ENCODE peak calls at places on chromosomes 6 and 20, in nine cellular contexts. One of them, this sample, is unnamed.

GRCh38 chr6:52141596-52141995 is 44.6 kb upstream of the IL17A start:
- DNase-seq in astrocyte of the cerebellum: no peak
- DNase-seq in NCI-H1105 treated with DMSO at 0.1 percent for 48 hours: no peak
- DNase-seq in ELF-1: no peak
- DNase-seq in sigmoid colon: no peak
- DNase-seq in stimulated activated CD4-positive, alpha-beta T cell treated with anti-CD3 and anti-CD28 coated beads, Interleukin-4, amount 100 ng/mL, for 48 hours: no peak
- DNase-seq in NB4: no peak
- DNase-seq in activated effector memory CD4-positive, alpha-beta T cell treated with anti-CD3 and anti-CD28 coated beads, Interleukin-2, amount 50 U/mL, for 16 hours: no peak
- DNase-seq in stimulated activated CD8-positive, alpha-beta memory T cell treated with anti-CD3 and anti-CD28 coated beads, Interleukin-7, amount 100 ng/mL, for 1 hour: no peak
- DNase-seq in this sample: no peak

GRCh38 chr6:169961772-169962561 is 210.5 kb downstream of the ERMARD start:
- DNase-seq in stimulated activated CD4-positive, alpha-beta T cell treated with anti-CD3 and anti-CD28 coated beads, Interleukin-4, amount 100 ng/mL, for 48 hours: peak; percentile 21
- DNase-seq in NCI-H1105 treated with DMSO at 0.1 percent for 48 hours: no peak
- DNase-seq in activated effector memory CD4-positive, alpha-beta T cell treated with anti-CD3 and anti-CD28 coated beads, Interleukin-2, amount 50 U/mL, for 16 hours: peak; percentile 59
- DNase-seq in ELF-1: peak; percentile 61
- DNase-seq in stimulated activated CD8-positive, alpha-beta memory T cell treated with anti-CD3 and anti-CD28 coated beads, Interleukin-7, amount 100 ng/mL, for 1 hour: no peak
- DNase-seq in sigmoid colon: peak; percentile 75
- DNase-seq in NB4: no peak
- DNase-seq in astrocyte of the cerebellum: no peak
- DNase-seq in this sample: no peak

GRCh38 chr6:166351715-166352285 is 9.5 kb upstream of the SFT2D1 start:
- DNase-seq in activated effector memory CD4-positive, alpha-beta T cell treated with anti-CD3 and anti-CD28 coated beads, Interleukin-2, amount 50 U/mL, for 16 hours: no peak
- DNase-seq in ELF-1: no peak
- DNase-seq in stimulated activated CD4-positive, alpha-beta T cell treated with anti-CD3 and anti-CD28 coated beads, Interleukin-4, amount 100 ng/mL, for 48 hours: no peak
- DNase-seq in NB4: peak; percentile 85
- DNase-seq in astrocyte of the cerebellum: no peak
- DNase-seq in sigmoid colon: no peak
- DNase-seq in NCI-H1105 treated with DMSO at 0.1 percent for 48 hours: peak; percentile 99
- DNase-seq in stimulated activated CD8-positive, alpha-beta memory T cell treated with anti-CD3 and anti-CD28 coated beads, Interleukin-7, amount 100 ng/mL, for 1 hour: no peak
- DNase-seq in this sample: peak; percentile 72

GRCh38 chr6:1406306-1407058 is 17.1 kb downstream of the FOXF2 start:
- DNase-seq in astrocyte of the cerebellum: peak; percentile 12
- DNase-seq in stimulated activated CD4-positive, alpha-beta T cell treated with anti-CD3 and anti-CD28 coated beads, Interleukin-4, amount 100 ng/mL, for 48 hours: no peak
- DNase-seq in NB4: peak; percentile 87
- DNase-seq in ELF-1: no peak
- DNase-seq in activated effector memory CD4-positive, alpha-beta T cell treated with anti-CD3 and anti-CD28 coated beads, Interleukin-2, amount 50 U/mL, for 16 hours: no peak
- DNase-seq in NCI-H1105 treated with DMSO at 0.1 percent for 48 hours: no peak
- DNase-seq in stimulated activated CD8-positive, alpha-beta memory T cell treated with anti-CD3 and anti-CD28 coated beads, Interleukin-7, amount 100 ng/mL, for 1 hour: no peak
- DNase-seq in sigmoid colon: no peak
- DNase-seq in this sample: peak; percentile 87

GRCh38 chr6:55898342-55898741 is 23.0 kb upstream of the BMP5 start:
- DNase-seq in NB4: no peak
- DNase-seq in stimulated activated CD8-positive, alpha-beta memory T cell treated with anti-CD3 and anti-CD28 coated beads, Interleukin-7, amount 100 ng/mL, for 1 hour: no peak
- DNase-seq in ELF-1: no peak
- DNase-seq in astrocyte of the cerebellum: no peak
- DNase-seq in activated effector memory CD4-positive, alpha-beta T cell treated with anti-CD3 and anti-CD28 coated beads, Interleukin-2, amount 50 U/mL, for 16 hours: no peak
- DNase-seq in sigmoid colon: no peak
- DNase-seq in NCI-H1105 treated with DMSO at 0.1 percent for 48 hours: no peak
- DNase-seq in stimulated activated CD4-positive, alpha-beta T cell treated with anti-CD3 and anti-CD28 coated beads, Interleukin-4, amount 100 ng/mL, for 48 hours: no peak
- DNase-seq in this sample: no peak

GRCh38 chr20:62488470-62488869 is 12.7 kb upstream of the GATA5 start:
- DNase-seq in NCI-H1105 treated with DMSO at 0.1 percent for 48 hours: no peak
- DNase-seq in activated effector memory CD4-positive, alpha-beta T cell treated with anti-CD3 and anti-CD28 coated beads, Interleukin-2, amount 50 U/mL, for 16 hours: no peak
- DNase-seq in NB4: no peak
- DNase-seq in sigmoid colon: no peak
- DNase-seq in ELF-1: no peak
- DNase-seq in stimulated activated CD8-positive, alpha-beta memory T cell treated with anti-CD3 and anti-CD28 coated beads, Interleukin-7, amount 100 ng/mL, for 1 hour: no peak
- DNase-seq in astrocyte of the cerebellum: no peak
- DNase-seq in stimulated activated CD4-positive, alpha-beta T cell treated with anti-CD3 and anti-CD28 coated beads, Interleukin-4, amount 100 ng/mL, for 48 hours: no peak
- DNase-seq in this sample: no peak

GRCh38 chr6:114287461-114287860 is 55.4 kb downstream of the HS3ST5 start:
- DNase-seq in NB4: no peak
- DNase-seq in activated effector memory CD4-positive, alpha-beta T cell treated with anti-CD3 and anti-CD28 coated beads, Interleukin-2, amount 50 U/mL, for 16 hours: no peak
- DNase-seq in astrocyte of the cerebellum: no peak
- DNase-seq in sigmoid colon: no peak
- DNase-seq in ELF-1: no peak
- DNase-seq in stimulated activated CD4-positive, alpha-beta T cell treated with anti-CD3 and anti-CD28 coated beads, Interleukin-4, amount 100 ng/mL, for 48 hours: no peak
- DNase-seq in stimulated activated CD8-positive, alpha-beta memory T cell treated with anti-CD3 and anti-CD28 coated beads, Interleukin-7, amount 100 ng/mL, for 1 hour: no peak
- DNase-seq in NCI-H1105 treated with DMSO at 0.1 percent for 48 hours: no peak
- DNase-seq in this sample: no peak

GRCh38 chr6:37705239-37706051 is 7.8 kb upstream of the MDGA1 start:
- DNase-seq in NCI-H1105 treated with DMSO at 0.1 percent for 48 hours: no peak
- DNase-seq in ELF-1: peak; percentile 95
- DNase-seq in stimulated activated CD8-positive, alpha-beta memory T cell treated with anti-CD3 and anti-CD28 coated beads, Interleukin-7, amount 100 ng/mL, for 1 hour: peak; percentile 53
- DNase-seq in astrocyte of the cerebellum: peak; percentile 68
- DNase-seq in activated effector memory CD4-positive, alpha-beta T cell treated with anti-CD3 and anti-CD28 coated beads, Interleukin-2, amount 50 U/mL, for 16 hours: peak; percentile 89
- DNase-seq in sigmoid colon: peak; percentile 94
- DNase-seq in stimulated activated CD4-positive, alpha-beta T cell treated with anti-CD3 and anti-CD28 coated beads, Interleukin-4, amount 100 ng/mL, for 48 hours: peak; percentile 57
- DNase-seq in NB4: peak; percentile 80
- DNase-seq in this sample: peak; percentile 36

GRCh38 chr6:37882724-37883413 is 63.3 kb downstream of the ZFAND3 start:
- DNase-seq in ELF-1: no peak
- DNase-seq in stimulated activated CD4-positive, alpha-beta T cell treated with anti-CD3 and anti-CD28 coated beads, Interleukin-4, amount 100 ng/mL, for 48 hours: no peak
- DNase-seq in activated effector memory CD4-positive, alpha-beta T cell treated with anti-CD3 and anti-CD28 coated beads, Interleukin-2, amount 50 U/mL, for 16 hours: no peak
- DNase-seq in stimulated activated CD8-positive, alpha-beta memory T cell treated with anti-CD3 and anti-CD28 coated beads, Interleukin-7, amount 100 ng/mL, for 1 hour: no peak
- DNase-seq in NB4: no peak
- DNase-seq in sigmoid colon: no peak
- DNase-seq in astrocyte of the cerebellum: peak; percentile 76
- DNase-seq in NCI-H1105 treated with DMSO at 0.1 percent for 48 hours: no peak
- DNase-seq in this sample: no peak

GRCh38 chr20:16530201-16530681 is 43.0 kb downstream of the KIF16B start:
- DNase-seq in NB4: no peak
- DNase-seq in activated effector memory CD4-positive, alpha-beta T cell treated with anti-CD3 and anti-CD28 coated beads, Interleukin-2, amount 50 U/mL, for 16 hours: no peak
- DNase-seq in sigmoid colon: no peak
- DNase-seq in stimulated activated CD8-positive, alpha-beta memory T cell treated with anti-CD3 and anti-CD28 coated beads, Interleukin-7, amount 100 ng/mL, for 1 hour: no peak
- DNase-seq in ELF-1: no peak
- DNase-seq in astrocyte of the cerebellum: no peak
- DNase-seq in stimulated activated CD4-positive, alpha-beta T cell treated with anti-CD3 and anti-CD28 coated beads, Interleukin-4, amount 100 ng/mL, for 48 hours: no peak
- DNase-seq in NCI-H1105 treated with DMSO at 0.1 percent for 48 hours: no peak
- DNase-seq in this sample: no peak

GRCh38 chr20:9442858-9443257 is 71.5 kb upstream of the LAMP5 start:
- DNase-seq in stimulated activated CD4-positive, alpha-beta T cell treated with anti-CD3 and anti-CD28 coated beads, Interleukin-4, amount 100 ng/mL, for 48 hours: no peak
- DNase-seq in ELF-1: no peak
- DNase-seq in sigmoid colon: no peak
- DNase-seq in NCI-H1105 treated with DMSO at 0.1 percent for 48 hours: peak; percentile 53
- DNase-seq in activated effector memory CD4-positive, alpha-beta T cell treated with anti-CD3 and anti-CD28 coated beads, Interleukin-2, amount 50 U/mL, for 16 hours: no peak
- DNase-seq in NB4: no peak
- DNase-seq in astrocyte of the cerebellum: no peak
- DNase-seq in stimulated activated CD8-positive, alpha-beta memory T cell treated with anti-CD3 and anti-CD28 coated beads, Interleukin-7, amount 100 ng/mL, for 1 hour: no peak
- DNase-seq in this sample: peak; percentile 62

GRCh38 chr6:44503471-44503870 is 116.0 kb downstream of the CDC5L start:
- DNase-seq in ELF-1: no peak
- DNase-seq in NCI-H1105 treated with DMSO at 0.1 percent for 48 hours: no peak
- DNase-seq in activated effector memory CD4-positive, alpha-beta T cell treated with anti-CD3 and anti-CD28 coated beads, Interleukin-2, amount 50 U/mL, for 16 hours: no peak
- DNase-seq in sigmoid colon: no peak
- DNase-seq in stimulated activated CD8-positive, alpha-beta memory T cell treated with anti-CD3 and anti-CD28 coated beads, Interleukin-7, amount 100 ng/mL, for 1 hour: no peak
- DNase-seq in astrocyte of the cerebellum: no peak
- DNase-seq in stimulated activated CD4-positive, alpha-beta T cell treated with anti-CD3 and anti-CD28 coated beads, Interleukin-4, amount 100 ng/mL, for 48 hours: no peak
- DNase-seq in NB4: no peak
- DNase-seq in this sample: no peak

GRCh38 chr20:49037962-49038387 is 8.1 kb upstream of the CSE1L start:
- DNase-seq in stimulated activated CD4-positive, alpha-beta T cell treated with anti-CD3 and anti-CD28 coated beads, Interleukin-4, amount 100 ng/mL, for 48 hours: peak; percentile 7
- DNase-seq in astrocyte of the cerebellum: no peak
- DNase-seq in activated effector memory CD4-positive, alpha-beta T cell treated with anti-CD3 and anti-CD28 coated beads, Interleukin-2, amount 50 U/mL, for 16 hours: no peak
- DNase-seq in NB4: peak; percentile 94
- DNase-seq in sigmoid colon: no peak
- DNase-seq in stimulated activated CD8-positive, alpha-beta memory T cell treated with anti-CD3 and anti-CD28 coated beads, Interleukin-7, amount 100 ng/mL, for 1 hour: no peak
- DNase-seq in ELF-1: no peak
- DNase-seq in NCI-H1105 treated with DMSO at 0.1 percent for 48 hours: no peak
- DNase-seq in this sample: peak; percentile 94

GRCh38 chr6:137970368-137970767 is 103.3 kb downstream of the TNFAIP3 start:
- DNase-seq in NCI-H1105 treated with DMSO at 0.1 percent for 48 hours: no peak
- DNase-seq in stimulated activated CD8-positive, alpha-beta memory T cell treated with anti-CD3 and anti-CD28 coated beads, Interleukin-7, amount 100 ng/mL, for 1 hour: no peak
- DNase-seq in stimulated activated CD4-positive, alpha-beta T cell treated with anti-CD3 and anti-CD28 coated beads, Interleukin-4, amount 100 ng/mL, for 48 hours: peak; percentile 22
- DNase-seq in sigmoid colon: no peak
- DNase-seq in ELF-1: no peak
- DNase-seq in NB4: peak; percentile 59
- DNase-seq in astrocyte of the cerebellum: no peak
- DNase-seq in activated effector memory CD4-positive, alpha-beta T cell treated with anti-CD3 and anti-CD28 coated beads, Interleukin-2, amount 50 U/mL, for 16 hours: no peak
- DNase-seq in this sample: peak; percentile 30

GRCh38 chr20:24773168-24773567 is 175.9 kb upstream of the CST7 start:
- DNase-seq in stimulated activated CD8-positive, alpha-beta memory T cell treated with anti-CD3 and anti-CD28 coated beads, Interleukin-7, amount 100 ng/mL, for 1 hour: no peak
- DNase-seq in sigmoid colon: no peak
- DNase-seq in stimulated activated CD4-positive, alpha-beta T cell treated with anti-CD3 and anti-CD28 coated beads, Interleukin-4, amount 100 ng/mL, for 48 hours: no peak
- DNase-seq in NCI-H1105 treated with DMSO at 0.1 percent for 48 hours: no peak
- DNase-seq in activated effector memory CD4-positive, alpha-beta T cell treated with anti-CD3 and anti-CD28 coated beads, Interleukin-2, amount 50 U/mL, for 16 hours: no peak
- DNase-seq in NB4: no peak
- DNase-seq in astrocyte of the cerebellum: peak; percentile 62
- DNase-seq in ELF-1: no peak
- DNase-seq in this sample: no peak

GRCh38 chr20:45322952-45323383 is 14.9 kb upstream of the MATN4 start:
- DNase-seq in stimulated activated CD4-positive, alpha-beta T cell treated with anti-CD3 and anti-CD28 coated beads, Interleukin-4, amount 100 ng/mL, for 48 hours: no peak
- DNase-seq in ELF-1: peak; percentile 51
- DNase-seq in astrocyte of the cerebellum: no peak
- DNase-seq in NB4: peak; percentile 85
- DNase-seq in activated effector memory CD4-positive, alpha-beta T cell treated with anti-CD3 and anti-CD28 coated beads, Interleukin-2, amount 50 U/mL, for 16 hours: no peak
- DNase-seq in NCI-H1105 treated with DMSO at 0.1 percent for 48 hours: peak; percentile 1
- DNase-seq in sigmoid colon: peak; percentile 79
- DNase-seq in stimulated activated CD8-positive, alpha-beta memory T cell treated with anti-CD3 and anti-CD28 coated beads, Interleukin-7, amount 100 ng/mL, for 1 hour: no peak
- DNase-seq in this sample: peak; percentile 96

GRCh38 chr20:36205026-36205425 is 31.3 kb upstream of the AAR2 start:
- DNase-seq in astrocyte of the cerebellum: no peak
- DNase-seq in stimulated activated CD4-positive, alpha-beta T cell treated with anti-CD3 and anti-CD28 coated beads, Interleukin-4, amount 100 ng/mL, for 48 hours: no peak
- DNase-seq in stimulated activated CD8-positive, alpha-beta memory T cell treated with anti-CD3 and anti-CD28 coated beads, Interleukin-7, amount 100 ng/mL, for 1 hour: no peak
- DNase-seq in activated effector memory CD4-positive, alpha-beta T cell treated with anti-CD3 and anti-CD28 coated beads, Interleukin-2, amount 50 U/mL, for 16 hours: no peak
- DNase-seq in NCI-H1105 treated with DMSO at 0.1 percent for 48 hours: no peak
- DNase-seq in ELF-1: no peak
- DNase-seq in NB4: no peak
- DNase-seq in sigmoid colon: no peak
- DNase-seq in this sample: no peak

GRCh38 chr6:84166395-84166794 is 61.0 kb downstream of the CEP162 start:
- DNase-seq in NCI-H1105 treated with DMSO at 0.1 percent for 48 hours: peak; percentile 44
- DNase-seq in NB4: no peak
- DNase-seq in activated effector memory CD4-positive, alpha-beta T cell treated with anti-CD3 and anti-CD28 coated beads, Interleukin-2, amount 50 U/mL, for 16 hours: no peak
- DNase-seq in sigmoid colon: no peak
- DNase-seq in astrocyte of the cerebellum: no peak
- DNase-seq in stimulated activated CD8-positive, alpha-beta memory T cell treated with anti-CD3 and anti-CD28 coated beads, Interleukin-7, amount 100 ng/mL, for 1 hour: no peak
- DNase-seq in ELF-1: no peak
- DNase-seq in stimulated activated CD4-positive, alpha-beta T cell treated with anti-CD3 and anti-CD28 coated beads, Interleukin-4, amount 100 ng/mL, for 48 hours: no peak
- DNase-seq in this sample: no peak

GRCh38 chr6:84588697-84589080 is 175.7 kb downstream of the TBX18 start:
- DNase-seq in astrocyte of the cerebellum: no peak
- DNase-seq in activated effector memory CD4-positive, alpha-beta T cell treated with anti-CD3 and anti-CD28 coated beads, Interleukin-2, amount 50 U/mL, for 16 hours: no peak
- DNase-seq in NB4: peak; percentile 24
- DNase-seq in stimulated activated CD8-positive, alpha-beta memory T cell treated with anti-CD3 and anti-CD28 coated beads, Interleukin-7, amount 100 ng/mL, for 1 hour: no peak
- DNase-seq in NCI-H1105 treated with DMSO at 0.1 percent for 48 hours: no peak
- DNase-seq in sigmoid colon: no peak
- DNase-seq in ELF-1: no peak
- DNase-seq in stimulated activated CD4-positive, alpha-beta T cell treated with anti-CD3 and anti-CD28 coated beads, Interleukin-4, amount 100 ng/mL, for 48 hours: no peak
- DNase-seq in this sample: no peak

GRCh38 chr6:47924001-47924400 is 142.2 kb downstream of the OPN5 start:
- DNase-seq in astrocyte of the cerebellum: no peak
- DNase-seq in stimulated activated CD4-positive, alpha-beta T cell treated with anti-CD3 and anti-CD28 coated beads, Interleukin-4, amount 100 ng/mL, for 48 hours: no peak
- DNase-seq in NB4: no peak
- DNase-seq in stimulated activated CD8-positive, alpha-beta memory T cell treated with anti-CD3 and anti-CD28 coated beads, Interleukin-7, amount 100 ng/mL, for 1 hour: no peak
- DNase-seq in sigmoid colon: no peak
- DNase-seq in NCI-H1105 treated with DMSO at 0.1 percent for 48 hours: no peak
- DNase-seq in activated effector memory CD4-positive, alpha-beta T cell treated with anti-CD3 and anti-CD28 coated beads, Interleukin-2, amount 50 U/mL, for 16 hours: no peak
- DNase-seq in ELF-1: no peak
- DNase-seq in this sample: no peak

GRCh38 chr6:139973602-139974373 is 599.3 kb upstream of the CITED2 start:
- DNase-seq in NB4: peak; percentile 17
- DNase-seq in stimulated activated CD8-positive, alpha-beta memory T cell treated with anti-CD3 and anti-CD28 coated beads, Interleukin-7, amount 100 ng/mL, for 1 hour: no peak
- DNase-seq in astrocyte of the cerebellum: peak; percentile 82
- DNase-seq in NCI-H1105 treated with DMSO at 0.1 percent for 48 hours: no peak
- DNase-seq in stimulated activated CD4-positive, alpha-beta T cell treated with anti-CD3 and anti-CD28 coated beads, Interleukin-4, amount 100 ng/mL, for 48 hours: no peak
- DNase-seq in activated effector memory CD4-positive, alpha-beta T cell treated with anti-CD3 and anti-CD28 coated beads, Interleukin-2, amount 50 U/mL, for 16 hours: no peak
- DNase-seq in ELF-1: no peak
- DNase-seq in sigmoid colon: no peak
- DNase-seq in this sample: peak; percentile 64

GRCh38 chr20:49483706-49484101 is 1.2 kb upstream of the KCNB1 start:
- DNase-seq in NB4: no peak
- DNase-seq in ELF-1: peak; percentile 21
- DNase-seq in sigmoid colon: no peak
- DNase-seq in NCI-H1105 treated with DMSO at 0.1 percent for 48 hours: no peak
- DNase-seq in activated effector memory CD4-positive, alpha-beta T cell treated with anti-CD3 and anti-CD28 coated beads, Interleukin-2, amount 50 U/mL, for 16 hours: no peak
- DNase-seq in stimulated activated CD8-positive, alpha-beta memory T cell treated with anti-CD3 and anti-CD28 coated beads, Interleukin-7, amount 100 ng/mL, for 1 hour: no peak
- DNase-seq in stimulated activated CD4-positive, alpha-beta T cell treated with anti-CD3 and anti-CD28 coated beads, Interleukin-4, amount 100 ng/mL, for 48 hours: no peak
- DNase-seq in astrocyte of the cerebellum: no peak
- DNase-seq in this sample: no peak

GRCh38 chr6:30763618-30764489 is 19.5 kb upstream of the IER3 start:
- DNase-seq in NCI-H1105 treated with DMSO at 0.1 percent for 48 hours: no peak
- DNase-seq in stimulated activated CD4-positive, alpha-beta T cell treated with anti-CD3 and anti-CD28 coated beads, Interleukin-4, amount 100 ng/mL, for 48 hours: no peak
- DNase-seq in NB4: no peak
- DNase-seq in stimulated activated CD8-positive, alpha-beta memory T cell treated with anti-CD3 and anti-CD28 coated beads, Interleukin-7, amount 100 ng/mL, for 1 hour: no peak
- DNase-seq in activated effector memory CD4-positive, alpha-beta T cell treated with anti-CD3 and anti-CD28 coated beads, Interleukin-2, amount 50 U/mL, for 16 hours: no peak
- DNase-seq in ELF-1: peak; percentile 72
- DNase-seq in astrocyte of the cerebellum: peak; percentile 73
- DNase-seq in sigmoid colon: no peak
- DNase-seq in this sample: no peak

GRCh38 chr6:161161121-161161520 is 112.7 kb downstream of the AGPAT4 start:
- DNase-seq in NCI-H1105 treated with DMSO at 0.1 percent for 48 hours: no peak
- DNase-seq in stimulated activated CD8-positive, alpha-beta memory T cell treated with anti-CD3 and anti-CD28 coated beads, Interleukin-7, amount 100 ng/mL, for 1 hour: no peak
- DNase-seq in astrocyte of the cerebellum: no peak
- DNase-seq in activated effector memory CD4-positive, alpha-beta T cell treated with anti-CD3 and anti-CD28 coated beads, Interleukin-2, amount 50 U/mL, for 16 hours: no peak
- DNase-seq in NB4: no peak
- DNase-seq in stimulated activated CD4-positive, alpha-beta T cell treated with anti-CD3 and anti-CD28 coated beads, Interleukin-4, amount 100 ng/mL, for 48 hours: no peak
- DNase-seq in ELF-1: no peak
- DNase-seq in sigmoid colon: peak; percentile 46
- DNase-seq in this sample: no peak

GRCh38 chr20:43653966-43654365 is 12.9 kb upstream of the MYBL2 start:
- DNase-seq in NCI-H1105 treated with DMSO at 0.1 percent for 48 hours: no peak
- DNase-seq in ELF-1: no peak
- DNase-seq in stimulated activated CD8-positive, alpha-beta memory T cell treated with anti-CD3 and anti-CD28 coated beads, Interleukin-7, amount 100 ng/mL, for 1 hour: no peak
- DNase-seq in sigmoid colon: no peak
- DNase-seq in astrocyte of the cerebellum: no peak
- DNase-seq in NB4: no peak
- DNase-seq in activated effector memory CD4-positive, alpha-beta T cell treated with anti-CD3 and anti-CD28 coated beads, Interleukin-2, amount 50 U/mL, for 16 hours: peak; percentile 21
- DNase-seq in stimulated activated CD4-positive, alpha-beta T cell treated with anti-CD3 and anti-CD28 coated beads, Interleukin-4, amount 100 ng/mL, for 48 hours: no peak
- DNase-seq in this sample: no peak

GRCh38 chr6:85047818-85048217 is 283.4 kb upstream of the TBX18 start:
- DNase-seq in sigmoid colon: no peak
- DNase-seq in stimulated activated CD8-positive, alpha-beta memory T cell treated with anti-CD3 and anti-CD28 coated beads, Interleukin-7, amount 100 ng/mL, for 1 hour: no peak
- DNase-seq in NB4: no peak
- DNase-seq in NCI-H1105 treated with DMSO at 0.1 percent for 48 hours: no peak
- DNase-seq in astrocyte of the cerebellum: no peak
- DNase-seq in activated effector memory CD4-positive, alpha-beta T cell treated with anti-CD3 and anti-CD28 coated beads, Interleukin-2, amount 50 U/mL, for 16 hours: no peak
- DNase-seq in stimulated activated CD4-positive, alpha-beta T cell treated with anti-CD3 and anti-CD28 coated beads, Interleukin-4, amount 100 ng/mL, for 48 hours: no peak
- DNase-seq in ELF-1: no peak
- DNase-seq in this sample: no peak

GRCh38 chr20:39874049-39874893 is 814.8 kb downstream of the MAFB start:
- DNase-seq in sigmoid colon: peak; percentile 82
- DNase-seq in activated effector memory CD4-positive, alpha-beta T cell treated with anti-CD3 and anti-CD28 coated beads, Interleukin-2, amount 50 U/mL, for 16 hours: no peak
- DNase-seq in NB4: peak; percentile 82
- DNase-seq in stimulated activated CD8-positive, alpha-beta memory T cell treated with anti-CD3 and anti-CD28 coated beads, Interleukin-7, amount 100 ng/mL, for 1 hour: no peak
- DNase-seq in stimulated activated CD4-positive, alpha-beta T cell treated with anti-CD3 and anti-CD28 coated beads, Interleukin-4, amount 100 ng/mL, for 48 hours: no peak
- DNase-seq in ELF-1: peak; percentile 89
- DNase-seq in NCI-H1105 treated with DMSO at 0.1 percent for 48 hours: peak; percentile 37
- DNase-seq in astrocyte of the cerebellum: peak; percentile 52
- DNase-seq in this sample: peak; percentile 61

GRCh38 chr6:51495016-51495805 is 592.2 kb downstream of the PKHD1 start:
- DNase-seq in ELF-1: peak; percentile 35
- DNase-seq in activated effector memory CD4-positive, alpha-beta T cell treated with anti-CD3 and anti-CD28 coated beads, Interleukin-2, amount 50 U/mL, for 16 hours: no peak
- DNase-seq in NCI-H1105 treated with DMSO at 0.1 percent for 48 hours: no peak
- DNase-seq in stimulated activated CD8-positive, alpha-beta memory T cell treated with anti-CD3 and anti-CD28 coated beads, Interleukin-7, amount 100 ng/mL, for 1 hour: no peak
- DNase-seq in stimulated activated CD4-positive, alpha-beta T cell treated with anti-CD3 and anti-CD28 coated beads, Interleukin-4, amount 100 ng/mL, for 48 hours: no peak
- DNase-seq in NB4: no peak
- DNase-seq in sigmoid colon: no peak
- DNase-seq in astrocyte of the cerebellum: no peak
- DNase-seq in this sample: no peak

GRCh38 chr20:32355417-32355841 is 2.7 kb upstream of the ASXL1 start:
- DNase-seq in stimulated activated CD4-positive, alpha-beta T cell treated with anti-CD3 and anti-CD28 coated beads, Interleukin-4, amount 100 ng/mL, for 48 hours: no peak
- DNase-seq in NB4: no peak
- DNase-seq in NCI-H1105 treated with DMSO at 0.1 percent for 48 hours: no peak
- DNase-seq in stimulated activated CD8-positive, alpha-beta memory T cell treated with anti-CD3 and anti-CD28 coated beads, Interleukin-7, amount 100 ng/mL, for 1 hour: no peak
- DNase-seq in activated effector memory CD4-positive, alpha-beta T cell treated with anti-CD3 and anti-CD28 coated beads, Interleukin-2, amount 50 U/mL, for 16 hours: no peak
- DNase-seq in ELF-1: no peak
- DNase-seq in sigmoid colon: no peak
- DNase-seq in astrocyte of the cerebellum: no peak
- DNase-seq in this sample: no peak

GRCh38 chr6:23547851-23548250 is 578.2 kb upstream of the NRSN1 start:
- DNase-seq in activated effector memory CD4-positive, alpha-beta T cell treated with anti-CD3 and anti-CD28 coated beads, Interleukin-2, amount 50 U/mL, for 16 hours: no peak
- DNase-seq in NB4: no peak
- DNase-seq in sigmoid colon: no peak
- DNase-seq in ELF-1: peak; percentile 11
- DNase-seq in stimulated activated CD4-positive, alpha-beta T cell treated with anti-CD3 and anti-CD28 coated beads, Interleukin-4, amount 100 ng/mL, for 48 hours: no peak
- DNase-seq in NCI-H1105 treated with DMSO at 0.1 percent for 48 hours: no peak
- DNase-seq in stimulated activated CD8-positive, alpha-beta memory T cell treated with anti-CD3 and anti-CD28 coated beads, Interleukin-7, amount 100 ng/mL, for 1 hour: no peak
- DNase-seq in astrocyte of the cerebellum: no peak
- DNase-seq in this sample: no peak

GRCh38 chr6:116388924-116389323 is 18.2 kb downstream of the DSE start:
- DNase-seq in NCI-H1105 treated with DMSO at 0.1 percent for 48 hours: no peak
- DNase-seq in NB4: no peak
- DNase-seq in ELF-1: no peak
- DNase-seq in activated effector memory CD4-positive, alpha-beta T cell treated with anti-CD3 and anti-CD28 coated beads, Interleukin-2, amount 50 U/mL, for 16 hours: no peak
- DNase-seq in sigmoid colon: no peak
- DNase-seq in stimulated activated CD8-positive, alpha-beta memory T cell treated with anti-CD3 and anti-CD28 coated beads, Interleukin-7, amount 100 ng/mL, for 1 hour: no peak
- DNase-seq in stimulated activated CD4-positive, alpha-beta T cell treated with anti-CD3 and anti-CD28 coated beads, Interleukin-4, amount 100 ng/mL, for 48 hours: no peak
- DNase-seq in astrocyte of the cerebellum: no peak
- DNase-seq in this sample: no peak